ENCODE peak calls at places on chromosomes 16 and 17, in nine cellular contexts. X, U, I, B, C, L, M, G and D are unnamed samples.

GRCh38 chr17:6497496-6498221 is 53.4 kb downstream of the PIMREG start:
- DNase-seq in B (no peak), C (no peak), I (no peak), U (no peak), L (no peak), G (peak; percentile 30), X (no peak), M (no peak), D (no peak)

GRCh38 chr16:90077757-90078593 is 844 bp upstream of the PRDM7 start:
- DNase-seq in C (peak; percentile 17), I (no peak), B (no peak), X (no peak), L (peak; percentile 34), U (peak; percentile 30), M (no peak), G (no peak), D (no peak)

GRCh38 chr17:8552582-8553320 is 77.8 kb downstream of the MYH10 start:
- DNase-seq in G (no peak), B (no peak), M (no peak), I (no peak), U (no peak), C (no peak), X (no peak), L (no peak), D (no peak)

GRCh38 chr17:633133-633532 is 81.5 kb downstream of the VPS53 start:
- DNase-seq in X (no peak), I (no peak), C (no peak), G (peak; percentile 22), M (no peak), B (no peak), L (no peak), U (no peak), D (no peak)

GRCh38 chr17:9902116-9902515 is 3.0 kb downstream of the RCVRN start:
- DNase-seq in M (no peak), L (no peak), I (no peak), B (no peak), X (no peak), U (no peak), C (no peak), G (peak; percentile 28), D (no peak)

GRCh38 chr17:10697092-10698081 is at the start of the genes ADPRM and SCO1:
- DNase-seq in C (peak; percentile 81), M (peak; percentile 87), B (peak; percentile 90), X (peak; percentile 76), G (peak; percentile 94), L (peak; percentile 96), U (peak; percentile 90), I (peak; percentile 95), D (peak; percentile 87)

GRCh38 chr16:54430491-54431030 is 144.0 kb upstream of the IRX3 start:
- DNase-seq in L (no peak), G (peak; percentile 52), C (no peak), M (no peak), U (no peak), I (no peak), X (no peak), B (no peak), D (no peak)

GRCh38 chr17:39927928-39928867 is 666 bp downstream of the LRRC3C start:
- DNase-seq in M (no peak), B (no peak), U (peak; percentile 39), I (peak; percentile 56), L (peak; percentile 46), X (no peak), G (no peak), C (no peak), D (no peak)

GRCh38 chr16:72963921-72964320 is 84.0 kb downstream of the ZFHX3 start:
- DNase-seq in C (no peak), X (no peak), I (no peak), U (no peak), G (no peak), B (no peak), M (no peak), L (no peak), D (no peak)

GRCh38 chr17:80832266-80832676 is 159.4 kb upstream of the CHMP6 start:
- DNase-seq in L (peak; percentile 33), X (no peak), G (peak; percentile 69), C (no peak), M (no peak), I (no peak), U (no peak), B (peak; percentile 25), D (no peak)

GRCh38 chr16:11254913-11255736 is 879 bp downstream of the SOCS1 start:
- DNase-seq in L (peak; percentile 60), I (no peak), X (no peak), G (peak; percentile 78), C (peak; percentile 63), U (peak; percentile 84), M (peak; percentile 65), B (no peak), D (no peak)

GRCh38 chr16:83200005-83200779 is 573.4 kb downstream of the CDH13 start:
- DNase-seq in M (no peak), C (no peak), I (no peak), U (no peak), L (no peak), B (no peak), X (no peak), G (peak; percentile 15), D (peak; percentile 33)

GRCh38 chr17:17979778-17980177 is 7.1 kb downstream of the DRC3 start:
- DNase-seq in X (no peak), U (no peak), L (no peak), M (no peak), G (no peak), I (no peak), C (no peak), B (no peak), D (no peak)

GRCh38 chr17:75563063-75563758 is 24.4 kb upstream of the MYO15B start:
- DNase-seq in X (no peak), I (no peak), C (no peak), G (no peak), M (no peak), L (no peak), B (no peak), U (no peak), D (no peak)

GRCh38 chr17:66957951-66958579 is 6.4 kb upstream of the CACNG4 start:
- DNase-seq in G (peak; percentile 44), C (no peak), B (no peak), M (no peak), U (no peak), I (no peak), L (no peak), X (no peak), D (no peak)

GRCh38 chr17:42403150-42403549 is 14.9 kb upstream of the STAT3 start:
- DNase-seq in L (peak; percentile 38), G (no peak), X (no peak), B (no peak), M (peak; percentile 43), C (no peak), I (no peak), U (peak; percentile 36), D (no peak)

GRCh38 chr17:48014603-48015037 is 23.0 kb downstream of the COPZ2 start:
- DNase-seq in U (no peak), L (no peak), C (no peak), I (no peak), G (peak; percentile 83), B (no peak), X (no peak), M (no peak), D (no peak)

GRCh38 chr17:71304498-71305158 is 816.2 kb upstream of the SOX9 start:
- DNase-seq in B (no peak), C (no peak), U (no peak), L (no peak), G (no peak), I (no peak), M (no peak), X (no peak), D (no peak)

GRCh38 chr17:81576621-81577277 is 24.6 kb upstream of the FAAP100 start:
- DNase-seq in I (no peak), L (no peak), C (no peak), B (peak; percentile 86), U (no peak), X (no peak), M (no peak), G (no peak), D (peak; percentile 43)

GRCh38 chr17:9645858-9646555 is 690 bp downstream of the USP43 start:
- DNase-seq in B (no peak), L (peak; percentile 76), C (peak; percentile 8), U (peak; percentile 39), I (peak; percentile 65), M (no peak), G (peak; percentile 88), X (no peak), D (no peak)

GRCh38 chr16:50011707-50012106 is 13.3 kb upstream of the CNEP1R1 start:
- DNase-seq in X (no peak), G (no peak), U (no peak), M (no peak), I (peak; percentile 31), B (no peak), C (no peak), L (no peak), D (no peak)

GRCh38 chr16:56861092-56861610 is 3.9 kb upstream of the SLC12A3 start:
- DNase-seq in L (no peak), G (no peak), B (peak; percentile 69), M (no peak), X (no peak), I (no peak), C (no peak), U (no peak), D (no peak)

GRCh38 chr16:1308977-1309885 is at the start of gene UBE2I:
- DNase-seq in G (peak; percentile 100), L (peak; percentile 97), B (peak; percentile 93), U (peak; percentile 100), X (peak; percentile 95), M (peak; percentile 95), I (peak; percentile 96), C (peak; percentile 98), D (peak; percentile 99)

GRCh38 chr16:84047626-84048025 is 5.0 kb upstream of the SLC38A8 start:
- DNase-seq in L (no peak), B (no peak), C (no peak), X (no peak), M (no peak), G (no peak), I (no peak), U (no peak), D (no peak)

GRCh38 chr16:66906916-66907836 is 11.5 kb downstream of the CDH16 start:
- DNase-seq in X (no peak), U (no peak), G (no peak), B (no peak), M (no peak), I (no peak), C (no peak), L (no peak), D (no peak)

GRCh38 chr17:65914784-65915342 is 277.1 kb downstream of the CEP112 start:
- DNase-seq in X (no peak), U (peak; percentile 49), B (no peak), G (no peak), C (no peak), I (no peak), M (no peak), L (no peak), D (no peak)

GRCh38 chr17:68457168-68457538 is at the start of gene WIPI1:
- DNase-seq in X (no peak), L (peak; percentile 58), B (no peak), G (peak; percentile 74), U (no peak), I (peak; percentile 66), C (peak; percentile 27), M (no peak), D (no peak)

GRCh38 chr17:79065105-79065670 is 9.4 kb upstream of the ENGASE start:
- DNase-seq in U (no peak), M (peak; percentile 62), C (peak; percentile 46), L (peak; percentile 75), I (no peak), G (no peak), B (no peak), X (no peak), D (peak; percentile 19)

GRCh38 chr16:29154676-29155121 is 169.8 kb downstream of the LAT start:
- DNase-seq in X (no peak), B (no peak), G (no peak), M (no peak), I (no peak), C (no peak), L (no peak), U (no peak), D (no peak)

GRCh38 chr17:81126281-81127132 is 38.8 kb upstream of the PVALEF start:
- DNase-seq in L (no peak), B (no peak), I (no peak), X (no peak), M (no peak), C (no peak), U (no peak), G (no peak), D (no peak)

GRCh38 chr17:40309031-40309937 is at the start of gene RARA:
- DNase-seq in X (no peak), G (peak; percentile 88), L (peak; percentile 74), C (no peak), M (no peak), I (peak; percentile 62), U (no peak), B (no peak), D (no peak)